ENCODE peak calls at places on chromosome 7, in five cellular contexts. One of them, this sample, is unnamed.
A peak's percentile ranks its signal among the peaks of the same experiment; 100 is the strongest.

GRCh38 chr7:139631520-139632031 is 108.1 kb downstream of the CLEC2L start:
- DNase-seq in HCT116: no peak
- DNase-seq in stomach: no peak
- DNase-seq in IMR-90: no peak
- DNase-seq in heart left ventricle: no peak
- DNase-seq in this sample: no peak

GRCh38 chr7:121449304-121449703 is 53.2 kb upstream of the FAM3C start:
- DNase-seq in HCT116: no peak
- DNase-seq in stomach: no peak
- DNase-seq in IMR-90: no peak
- DNase-seq in heart left ventricle: no peak
- DNase-seq in this sample: no peak

GRCh38 chr7:149872419-149873073 is 1.2 kb upstream of the ATP6V0E2 start:
- DNase-seq in HCT116: no peak
- DNase-seq in stomach: peak; percentile 67
- DNase-seq in IMR-90: peak; percentile 81
- DNase-seq in heart left ventricle: peak; percentile 86
- DNase-seq in this sample: peak; percentile 83

GRCh38 chr7:118352854-118353453 is 128.4 kb downstream of the ANKRD7 start:
- DNase-seq in HCT116: peak; percentile 52
- DNase-seq in stomach: no peak
- DNase-seq in IMR-90: no peak
- DNase-seq in heart left ventricle: no peak
- DNase-seq in this sample: peak; percentile 46

GRCh38 chr7:31019509-31019908 is 32.6 kb upstream of the ADCYAP1R1 start:
- DNase-seq in HCT116: no peak
- DNase-seq in stomach: no peak
- DNase-seq in IMR-90: no peak
- DNase-seq in heart left ventricle: no peak
- DNase-seq in this sample: no peak

GRCh38 chr7:32583791-32584190 is 88.5 kb downstream of the AVL9 start:
- DNase-seq in HCT116: no peak
- DNase-seq in stomach: no peak
- DNase-seq in IMR-90: peak; percentile 87
- DNase-seq in heart left ventricle: no peak
- DNase-seq in this sample: peak; percentile 84

GRCh38 chr7:123230603-123231002 is 30.8 kb upstream of the SLC13A1 start:
- DNase-seq in HCT116: no peak
- DNase-seq in stomach: no peak
- DNase-seq in IMR-90: no peak
- DNase-seq in heart left ventricle: no peak
- DNase-seq in this sample: no peak

GRCh38 chr7:94848531-94848930 is 58.9 kb upstream of the PPP1R9A start:
- DNase-seq in HCT116: no peak
- DNase-seq in stomach: no peak
- DNase-seq in IMR-90: no peak
- DNase-seq in heart left ventricle: no peak
- DNase-seq in this sample: no peak

GRCh38 chr7:37432240-37432917 is 16.3 kb downstream of the ELMO1 start:
- DNase-seq in HCT116: no peak
- DNase-seq in stomach: no peak
- DNase-seq in IMR-90: no peak
- DNase-seq in heart left ventricle: no peak
- DNase-seq in this sample: no peak

GRCh38 chr7:95772771-95773581 is 622 bp downstream of the DYNC1I1 start:
- DNase-seq in HCT116: no peak
- DNase-seq in stomach: no peak
- DNase-seq in IMR-90: no peak
- DNase-seq in heart left ventricle: peak; percentile 23
- DNase-seq in this sample: peak; percentile 17

GRCh38 chr7:104328308-104328969 is at the start of gene LHFPL3:
- DNase-seq in HCT116: no peak
- DNase-seq in stomach: no peak
- DNase-seq in IMR-90: no peak
- DNase-seq in heart left ventricle: no peak
- DNase-seq in this sample: no peak
- H3K4me3 ChIP-seq in HCT116: no peak within 1 kb of the TSS
- H3K4me3 ChIP-seq in stomach: peak within 1 kb of the TSS; percentile 34
- H3K4me3 ChIP-seq in IMR-90: peak within 1 kb of the TSS; percentile 24
- H3K4me3 ChIP-seq in heart left ventricle: peak within 1 kb of the TSS; percentile 1
- H3K4me3 ChIP-seq in this sample: peak within 1 kb of the TSS; percentile 18

DNA sequence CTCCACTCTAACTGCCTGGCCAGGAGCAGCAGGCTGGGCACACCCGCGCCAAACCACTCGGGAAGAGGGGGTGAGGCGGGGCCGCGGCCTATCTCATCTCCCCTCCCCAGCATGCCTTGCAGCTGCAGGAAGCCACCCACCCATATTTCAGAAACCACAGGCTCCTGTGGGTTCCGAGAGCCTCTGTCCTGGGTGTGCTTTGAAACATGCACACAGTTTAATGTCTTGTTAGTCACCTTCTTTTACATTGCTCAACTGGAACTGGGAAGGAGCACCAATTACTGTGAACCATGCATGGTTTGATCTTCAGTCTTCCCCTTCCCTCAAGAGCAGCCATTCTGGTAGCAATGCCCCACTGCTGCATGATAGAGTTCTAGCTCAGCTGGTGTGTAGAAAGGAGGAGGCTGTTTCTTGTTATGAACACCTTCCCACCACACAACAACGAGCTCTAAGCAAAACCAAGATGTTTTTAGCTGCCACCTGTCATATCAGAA is 37.6 kb upstream of the IKZF1 start:
- DNase-seq in HCT116: no peak
- DNase-seq in stomach: peak; percentile 42
- DNase-seq in IMR-90: no peak
- DNase-seq in heart left ventricle: peak; percentile 31
- DNase-seq in this sample: no peak
- H3K4me3 ChIP-seq in HCT116: no peak overlapping the region
- H3K4me3 ChIP-seq in stomach: no peak overlapping the region
- H3K4me3 ChIP-seq in IMR-90: no peak overlapping the region
- H3K4me3 ChIP-seq in heart left ventricle: no peak overlapping the region
- H3K4me3 ChIP-seq in this sample: no peak overlapping the region

DNA sequence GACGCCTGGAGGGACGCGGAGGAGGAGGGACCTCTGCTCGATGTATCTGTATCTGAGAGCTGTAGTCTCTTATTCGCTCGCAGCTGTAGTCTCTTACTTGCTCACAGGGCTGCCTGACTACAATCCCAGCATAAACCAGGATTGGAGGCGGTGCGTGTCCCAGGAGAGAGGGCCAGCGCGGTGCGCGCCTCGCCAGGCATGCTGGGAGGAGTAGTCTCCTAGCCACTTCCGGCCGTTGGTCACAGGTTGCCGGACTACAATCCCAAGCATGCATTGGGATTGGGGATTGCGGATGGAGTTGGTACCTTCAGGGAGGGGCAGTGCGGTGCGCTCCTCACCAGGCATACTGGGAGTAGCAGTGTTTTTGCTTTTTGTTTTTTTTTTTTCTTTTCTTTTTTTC is 421.7 kb upstream of the NUPR2 start:
- DNase-seq in HCT116: no peak
- DNase-seq in stomach: no peak
- DNase-seq in IMR-90: no peak
- DNase-seq in heart left ventricle: no peak
- DNase-seq in this sample: no peak
- H3K4me3 ChIP-seq in HCT116: no peak overlapping the region
- H3K4me3 ChIP-seq in stomach: no peak overlapping the region
- H3K4me3 ChIP-seq in IMR-90: no peak overlapping the region
- H3K4me3 ChIP-seq in heart left ventricle: peak overlapping the region; percentile 13
- H3K4me3 ChIP-seq in this sample: no peak overlapping the region

DNA sequence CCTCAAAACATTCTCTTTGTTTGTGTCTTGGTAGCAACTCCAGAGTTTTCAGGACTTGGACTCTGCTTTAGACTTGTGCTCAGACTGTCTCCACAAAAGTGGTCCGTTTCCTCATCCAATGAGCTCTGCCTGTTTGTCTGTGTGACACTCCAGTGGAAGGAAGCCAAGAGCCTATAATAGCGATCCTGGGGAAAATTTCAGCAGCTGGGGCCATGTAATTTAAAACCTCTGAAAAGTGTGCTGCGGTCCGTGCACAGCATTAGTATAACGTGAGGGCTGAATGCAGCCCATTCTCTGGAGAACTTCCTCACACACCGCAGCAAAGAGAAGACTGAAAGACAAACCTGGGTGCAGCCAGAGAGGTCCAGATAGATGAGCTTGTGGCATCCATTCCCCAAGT is at the start of gene LRRC17:
- DNase-seq in HCT116: no peak
- DNase-seq in stomach: no peak
- DNase-seq in IMR-90: peak; percentile 97
- DNase-seq in heart left ventricle: peak; percentile 36
- DNase-seq in this sample: peak; percentile 97
- H3K4me3 ChIP-seq in HCT116: no peak within 1 kb of the TSS
- H3K4me3 ChIP-seq in stomach: peak within 1 kb of the TSS; percentile 12
- H3K4me3 ChIP-seq in IMR-90: peak within 1 kb of the TSS; percentile 93
- H3K4me3 ChIP-seq in heart left ventricle: peak within 1 kb of the TSS; percentile 54
- H3K4me3 ChIP-seq in this sample: peak within 1 kb of the TSS; percentile 72

DNA sequence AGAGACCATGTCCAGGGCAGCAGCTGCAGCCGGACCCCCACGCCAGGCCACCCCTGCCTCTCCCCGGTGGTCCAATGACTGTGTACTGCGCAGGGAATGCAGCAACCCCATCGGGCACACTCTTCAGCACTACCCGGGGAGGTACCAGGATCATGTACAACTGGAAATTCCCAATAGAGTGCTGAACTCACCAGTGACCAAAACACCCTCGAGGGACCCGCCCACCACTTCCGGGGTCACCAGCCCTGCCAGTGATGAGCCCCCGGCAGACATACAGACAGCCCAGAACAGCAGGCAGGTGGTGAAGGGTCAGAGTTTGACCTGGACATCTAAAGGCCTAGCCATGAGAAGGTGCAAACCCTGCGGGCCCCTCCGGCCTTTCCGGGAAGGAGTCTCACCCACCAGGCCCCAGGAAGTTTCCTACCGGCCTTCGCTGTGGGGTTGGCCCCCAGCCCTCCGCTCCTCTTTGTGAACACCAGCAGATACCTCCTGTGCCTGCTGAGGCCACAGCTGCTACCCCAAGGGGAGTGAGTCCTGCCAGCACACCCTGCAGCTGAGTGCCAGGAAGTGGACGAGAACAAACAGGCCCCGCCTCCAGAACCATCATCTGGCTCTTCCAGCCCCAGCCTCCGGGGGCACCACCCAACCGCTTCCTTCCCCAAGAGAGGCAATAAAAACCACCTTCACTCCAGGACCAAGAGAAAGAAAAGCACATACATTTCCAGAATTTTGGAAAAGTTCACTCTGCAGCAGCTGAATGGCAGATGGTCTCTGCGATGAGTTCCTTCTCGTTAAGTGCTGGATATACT is 5.0 kb upstream of the ANKRD61 start:
- DNase-seq in HCT116: no peak
- DNase-seq in stomach: peak; percentile 67
- DNase-seq in IMR-90: peak; percentile 20
- DNase-seq in heart left ventricle: peak; percentile 73
- DNase-seq in this sample: peak; percentile 29
- H3K4me3 ChIP-seq in HCT116: no peak overlapping the region
- H3K4me3 ChIP-seq in stomach: peak overlapping the region; percentile 39
- H3K4me3 ChIP-seq in IMR-90: no peak overlapping the region
- H3K4me3 ChIP-seq in heart left ventricle: peak overlapping the region; percentile 43
- H3K4me3 ChIP-seq in this sample: no peak overlapping the region

GRCh38 chr7:156693627-156694026 is 53.1 kb downstream of the RNF32 start:
- DNase-seq in HCT116: no peak
- DNase-seq in stomach: no peak
- DNase-seq in IMR-90: no peak
- DNase-seq in heart left ventricle: no peak
- DNase-seq in this sample: no peak

GRCh38 chr7:156692849-156693248 is 52.3 kb downstream of the RNF32 start:
- DNase-seq in HCT116: no peak
- DNase-seq in stomach: no peak
- DNase-seq in IMR-90: no peak
- DNase-seq in heart left ventricle: no peak
- DNase-seq in this sample: no peak

GRCh38 chr7:156691764-156692163 is 51.2 kb downstream of the RNF32 start:
- DNase-seq in HCT116: no peak
- DNase-seq in stomach: no peak
- DNase-seq in IMR-90: no peak
- DNase-seq in heart left ventricle: no peak
- DNase-seq in this sample: no peak
- H3K4me3 ChIP-seq in HCT116: no peak overlapping the region
- H3K4me3 ChIP-seq in stomach: no peak overlapping the region
- H3K4me3 ChIP-seq in IMR-90: no peak overlapping the region
- H3K4me3 ChIP-seq in heart left ventricle: no peak overlapping the region
- H3K4me3 ChIP-seq in this sample: no peak overlapping the region

This sample was measured in astrocyte of the spinal cord.